ENCODE peak calls at places on chromosome 16, in ten cellular contexts. T is ELR; P is occipital lobe; E is activated CD8-positive, alpha-beta memory T cell treated with anti-CD3 and anti-CD28 coated beads for 1 hour; X is endodermal cell; R is BE2C; G is stimulated activated CD4-positive, alpha-beta T cell treated with anti-CD3 and anti-CD28 coated beads, TNF-alpha, amount 100 ng/mL, for 48 hours; M is uterus; J is HFF-Myc; L is nucleus accumbens. O is an unnamed sample.

GRCh38 chr16:82603784-82604411 is 22.9 kb upstream of the CDH13 start:
- DNase-seq in T (peak), L (peak), R (no peak), P (peak), G (no peak), M (peak), J (no peak), X (peak), E (no peak), O (peak)

GRCh38 chr16:12208341-12209035 is 232.0 kb downstream of the SNX29 start:
- DNase-seq in P (no peak), R (no peak), E (no peak), T (peak), L (no peak), J (no peak), G (no peak), M (no peak), X (no peak), O (no peak)

GRCh38 chr16:62869837-62870236 is 833.6 kb upstream of the CDH8 start:
- DNase-seq in T (no peak), P (no peak), J (no peak), L (no peak), G (no peak), E (no peak), R (no peak), M (no peak), X (no peak), O (no peak)

GRCh38 chr16:11597737-11598136 is 11.0 kb upstream of the LITAF start:
- DNase-seq in L (no peak), M (peak), J (no peak), G (no peak), P (no peak), E (no peak), X (no peak), R (no peak), T (no peak), O (no peak)

GRCh38 chr16:28010671-28011070 is 52.8 kb downstream of the GSG1L start:
- DNase-seq in J (no peak), G (no peak), L (no peak), R (no peak), E (no peak), X (no peak), M (no peak), T (peak), P (no peak), O (no peak)

GRCh38 chr16:50462793-50463507 is 85.2 kb upstream of the NKD1 start:
- DNase-seq in M (no peak), E (no peak), J (no peak), P (no peak), L (no peak), T (no peak), R (no peak), G (no peak), X (peak), O (no peak)

GRCh38 chr16:57141822-57142631 is 43.8 kb downstream of the PSME3IP1 start:
- DNase-seq in T (no peak), E (no peak), P (no peak), G (no peak), J (peak), L (no peak), R (no peak), M (no peak), X (no peak), O (no peak)

GRCh38 chr16:77298638-77299360 is 99.6 kb downstream of the SYCE1L start:
- DNase-seq in T (peak), M (peak), P (no peak), R (no peak), E (no peak), J (peak), X (no peak), L (no peak), G (no peak), O (peak)

GRCh38 chr16:81708459-81709368 is 70.4 kb upstream of the PLCG2 start:
- DNase-seq in X (no peak), E (no peak), T (no peak), G (no peak), J (no peak), L (no peak), M (no peak), R (no peak), P (no peak), O (no peak)

GRCh38 chr16:54156349-54156748 is 130.2 kb downstream of the IRX3 start:
- DNase-seq in L (no peak), T (no peak), M (no peak), R (no peak), G (no peak), J (no peak), X (no peak), P (no peak), E (no peak), O (no peak)

GRCh38 chr16:86404678-86405077 is 105.6 kb upstream of the FOXF1 start:
- DNase-seq in R (no peak), L (no peak), E (no peak), X (no peak), M (no peak), J (no peak), P (no peak), T (no peak), G (no peak), O (no peak)

GRCh38 chr16:82992826-82993225 is 366.1 kb downstream of the CDH13 start:
- DNase-seq in R (no peak), E (no peak), X (no peak), T (no peak), J (no peak), M (no peak), P (no peak), G (no peak), L (no peak), O (no peak)

GRCh38 chr16:79093554-79093967 is 507.0 kb downstream of the MAF start:
- DNase-seq in G (peak), J (no peak), T (no peak), R (no peak), L (no peak), X (no peak), P (no peak), M (no peak), E (no peak), O (no peak)

GRCh38 chr16:87195190-87195589 is 122.0 kb downstream of the C16orf95 start:
- DNase-seq in M (no peak), R (no peak), T (no peak), P (no peak), J (no peak), E (no peak), G (no peak), X (no peak), L (no peak), O (no peak)

GRCh38 chr16:77496934-77497333 is 62.1 kb upstream of the ADAMTS18 start:
- DNase-seq in R (no peak), P (no peak), L (no peak), G (no peak), X (no peak), E (no peak), T (no peak), J (no peak), M (no peak), O (peak)

GRCh38 chr16:11078812-11079459 is 134.6 kb downstream of the CLEC16A start:
- DNase-seq in X (no peak), J (peak), T (peak), L (no peak), G (no peak), P (no peak), R (no peak), E (no peak), M (peak), O (no peak)

GRCh38 chr16:77223184-77223583 is 24.0 kb downstream of the SYCE1L start:
- DNase-seq in P (no peak), L (no peak), E (no peak), X (peak), R (peak), M (no peak), T (peak), G (no peak), J (no peak), O (no peak)